ENCODE peak calls at places on chromosomes 12 and 14, in seven cellular contexts. G is esophagus squamous epithelium, J is right lobe of liver, O is heart left ventricle, F is adrenal gland, Y is ovary, T is H1. N is an unnamed sample.
A peak's percentile ranks its signal among the peaks of the same experiment; 100 is the strongest.

GRCh38 chr12:4849024-4849594 is 60.6 kb upstream of the KCNA1 start:
- DNase-seq in G (no peak), J (no peak), O (no peak), F (peak; percentile 21), Y (no peak), T (no peak), N (no peak)

GRCh38 chr12:92085040-92085439 is 60.6 kb downstream of the BTG1 start:
- DNase-seq in G (no peak), J (no peak), O (no peak), F (no peak), Y (no peak), T (no peak), N (no peak)

GRCh38 chr14:57391609-57392195 is 1.3 kb downstream of the NAA30 start:
- DNase-seq in G (no peak), J (no peak), O (no peak), F (peak; percentile 21), Y (no peak), T (no peak), N (no peak)

GRCh38 chr14:60964901-60965300 is 16.0 kb downstream of the TRMT5 start:
- DNase-seq in G (no peak), J (no peak), O (no peak), F (no peak), Y (no peak), T (no peak), N (no peak)

GRCh38 chr12:70994217-70994788 is 73.8 kb upstream of the PTPRR start:
- DNase-seq in G (no peak), J (no peak), O (no peak), F (no peak), Y (no peak), T (no peak), N (no peak)

GRCh38 chr12:120598674-120599463 is 17.7 kb upstream of the POP5 start:
- DNase-seq in G (no peak), J (no peak), O (no peak), F (peak; percentile 79), Y (no peak), T (no peak), N (peak; percentile 45)

GRCh38 chr12:62123721-62124203 is 136.4 kb upstream of the USP15 start:
- DNase-seq in G (no peak), J (no peak), O (no peak), F (peak; percentile 49), Y (peak; percentile 33), T (peak; percentile 56), N (peak; percentile 40)

GRCh38 chr14:71592361-71592760 is 339.9 kb upstream of the RGS6 start:
- DNase-seq in G (no peak), J (no peak), O (no peak), F (no peak), Y (no peak), T (no peak), N (no peak)

GRCh38 chr14:92794547-92794941 is 439 bp downstream of the GOLGA5 start:
- DNase-seq in G (no peak), J (no peak), O (peak; percentile 46), F (peak; percentile 27), Y (no peak), T (no peak), N (peak; percentile 16)

GRCh38 chr14:44778562-44778961 is 183.2 kb downstream of the KLHL28 start:
- DNase-seq in G (no peak), J (no peak), O (no peak), F (peak; percentile 1), Y (no peak), T (no peak), N (no peak)

GRCh38 chr12:57753938-57754337 is 965 bp upstream of the MARCHF9 start:
- DNase-seq in G (no peak), J (no peak), O (no peak), F (no peak), Y (no peak), T (no peak), N (no peak)

GRCh38 chr12:57751432-57751787 is 700 bp downstream of the CDK4 start:
- DNase-seq in G (no peak), J (no peak), O (no peak), F (no peak), Y (no peak), T (no peak), N (no peak)

GRCh38 chr12:57750561-57751431 is 1.3 kb downstream of the CDK4 start:
- DNase-seq in G (no peak), J (no peak), O (no peak), F (no peak), Y (no peak), T (no peak), N (no peak)

GRCh38 chr12:57752668-57753000 is 524 bp upstream of the CDK4 start:
- DNase-seq in G (no peak), J (no peak), O (no peak), F (no peak), Y (no peak), T (no peak), N (no peak)

DNA sequence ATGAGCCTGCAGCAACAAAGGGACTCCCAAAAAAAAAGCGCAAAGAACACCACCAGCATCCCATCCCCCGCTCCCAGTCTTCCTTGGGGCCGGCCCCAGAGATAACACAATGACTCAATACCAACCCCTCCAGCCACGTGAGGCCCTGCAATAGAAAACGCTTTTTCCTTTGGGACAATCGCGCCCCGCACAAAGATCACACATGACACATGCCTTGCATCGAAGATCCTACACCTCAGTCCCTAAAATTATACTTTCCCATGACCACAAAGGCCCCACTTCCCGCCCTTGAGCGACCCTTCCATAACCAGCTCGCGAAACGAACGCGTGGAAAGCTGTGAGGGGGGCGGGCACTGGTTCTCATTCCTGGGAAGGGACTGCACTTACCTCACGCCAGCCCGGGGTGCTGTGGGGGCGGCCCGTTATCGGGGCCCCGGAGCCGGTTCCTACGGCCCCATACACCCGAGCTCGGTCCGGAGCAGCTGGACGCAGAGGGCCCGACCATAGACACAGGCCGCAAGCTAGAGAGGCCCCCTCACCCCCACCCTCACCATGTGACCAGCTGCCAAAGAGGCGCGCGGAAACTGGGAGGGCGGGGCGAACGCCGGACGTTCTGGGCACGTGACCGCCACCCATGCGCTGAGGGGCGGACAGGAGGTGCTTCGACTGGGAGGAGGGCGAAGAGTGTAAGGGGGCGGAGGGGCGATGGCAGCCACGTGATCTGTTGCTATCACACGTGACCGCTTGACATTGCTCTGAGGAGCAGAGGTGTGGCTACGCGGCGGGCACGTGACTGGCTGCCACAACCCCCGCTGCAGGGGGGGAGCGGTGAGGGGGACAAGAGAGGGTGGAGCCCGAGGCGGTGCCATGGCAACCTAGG is at the start of gene CDK4:
- DNase-seq in G (peak; percentile 99), J (peak; percentile 100), O (peak; percentile 99), F (peak; percentile 100), Y (peak; percentile 99), T (peak; percentile 99), N (peak; percentile 100)
- TF ChIP-seq POLR2A in G (peak; percentile 78), J (peak; percentile 89), O (peak; percentile 69), F (peak; percentile 93), Y (peak; percentile 78), T (peak; percentile 79), N (peak; percentile 92)

DNA sequence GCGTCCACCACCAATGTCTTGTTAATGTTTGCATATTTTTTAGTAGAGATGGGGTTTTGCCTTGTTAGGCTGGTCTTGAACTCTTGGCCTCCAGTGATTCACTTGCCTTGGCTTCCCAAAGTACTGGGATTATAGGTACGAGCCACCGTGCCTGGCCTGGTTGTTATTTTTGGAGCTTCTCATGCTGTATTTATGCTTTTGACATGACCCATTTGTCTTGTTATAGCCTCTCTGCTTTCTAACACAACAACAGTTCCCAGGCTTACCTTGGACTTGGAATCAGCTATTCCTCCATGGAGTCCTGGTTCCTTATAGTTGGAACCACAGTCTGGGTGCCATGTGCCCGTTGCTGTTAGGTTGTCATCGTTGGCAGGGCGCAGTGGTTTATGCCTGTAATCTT is 29.7 kb downstream of the ZNF410 start:
- DNase-seq in G (no peak), J (no peak), O (no peak), F (no peak), Y (no peak), T (no peak), N (no peak)
- H3K36me3 ChIP-seq in G (no peaks in the 10 kb centered on the region), J (peaks cover 37% of the 10 kb centered on the region), O (peaks cover 88% of the 10 kb centered on the region), F (peaks cover 39% of the 10 kb centered on the region), Y (no peaks in the 10 kb centered on the region), T (peaks cover 11% of the 10 kb centered on the region), N (no peaks in the 10 kb centered on the region)

GRCh38 chr12:111413442-111414086 is 7.8 kb downstream of the SH2B3 start:
- DNase-seq in G (no peak), J (peak; percentile 85), O (peak; percentile 82), F (peak; percentile 80), Y (no peak), T (no peak), N (no peak)
- H3K4me3 ChIP-seq in G (no peak overlapping the region), J (no peak overlapping the region), O (no peak overlapping the region), F (no peak overlapping the region), Y (no peak overlapping the region), T (no peak overlapping the region), N (no peak overlapping the region)

GRCh38 chr12:31959051-31959700 is at the start of gene RESF1:
- DNase-seq in G (peak; percentile 49), J (peak; percentile 96), O (peak; percentile 95), F (peak; percentile 88), Y (peak; percentile 87), T (peak; percentile 88), N (peak; percentile 89)
- TF ChIP-seq POLR2A in G (peak; percentile 92), J (peak; percentile 92), O (peak; percentile 85), F (peak; percentile 74), Y (peak; percentile 52), T (peak; percentile 84), N (peak; percentile 77)